ENCODE peak calls at places on chromosomes 5 and 9, in ten cellular contexts. J is central memory CD8-positive, alpha-beta T cell; K is HCT116; P is pancreas; D is heart left ventricle; N is activated CD8-positive, alpha-beta T cell treated with anti-CD3 and anti-CD28 coated beads, Interleukin-2, amount 10 ng/mL, durations not matched to agents 7 days and 5 days; G is mucosa of descending colon; Q is left cardiac atrium; C is body of pancreas; W is SK-N-SH treated with all-trans-retinoic acid at 6 μM for 48 hours. H is an unnamed sample.

GRCh38 chr9:35571113-35571512 is 33.9 kb upstream of the TESK1 start:
- ATAC-seq in D (no peak), C (no peak), W (no peak), J (no peak), N (peak; percentile 49), Q (no peak), P (no peak), G (no peak), K (no peak), H (no peak)

GRCh38 chr9:37432020-37432419 is 9.5 kb downstream of the GRHPR start:
- ATAC-seq in J (no peak), C (no peak), D (no peak), P (no peak), K (no peak), G (no peak), W (no peak), N (no peak), Q (no peak), H (no peak)

GRCh38 chr9:32742296-32742695 is 41.0 kb upstream of the TMEM215 start:
- ATAC-seq in C (no peak), Q (no peak), P (no peak), J (no peak), K (no peak), W (no peak), D (no peak), N (no peak), G (no peak), H (peak; percentile 86)

GRCh38 chr9:7234144-7234543 is 476.4 kb downstream of the KDM4C start:
- ATAC-seq in W (peak; percentile 50), Q (no peak), D (no peak), J (no peak), C (no peak), G (peak; percentile 34), N (no peak), K (peak; percentile 95), P (no peak), H (peak; percentile 52)

GRCh38 chr9:126488881-126489404 is 124.8 kb upstream of the LMX1B start:
- ATAC-seq in K (no peak), D (peak; percentile 51), W (no peak), N (no peak), G (peak; percentile 22), J (no peak), C (no peak), P (no peak), Q (no peak), H (no peak)

GRCh38 chr5:111229126-111229525 is 4.9 kb downstream of the CAMK4 start:
- ATAC-seq in K (no peak), W (no peak), J (no peak), Q (no peak), G (no peak), N (no peak), D (no peak), C (no peak), P (no peak), H (no peak)

GRCh38 chr5:83865579-83865978 is 144.9 kb upstream of the HAPLN1 start:
- ATAC-seq in W (no peak), D (no peak), C (no peak), K (no peak), G (no peak), J (no peak), Q (no peak), P (no peak), N (no peak), H (no peak)

GRCh38 chr5:161535762-161536161 is 10.8 kb downstream of the GABRB2 start:
- ATAC-seq in P (peak; percentile 36), Q (no peak), C (no peak), J (no peak), D (no peak), K (no peak), G (no peak), N (no peak), W (no peak), H (no peak)

GRCh38 chr5:32311404-32312193 is 1.1 kb downstream of the MTMR12 start:
- ATAC-seq in C (no peak), J (no peak), D (no peak), K (no peak), P (no peak), Q (no peak), W (no peak), G (no peak), N (no peak), H (no peak)

GRCh38 chr9:88775559-88775958 is 215.7 kb upstream of the S1PR3 start:
- ATAC-seq in Q (no peak), P (peak; percentile 29), W (no peak), C (no peak), N (no peak), D (no peak), J (no peak), G (no peak), K (no peak), H (no peak)

GRCh38 chr5:42396111-42396510 is 27.1 kb upstream of the GHR start:
- ATAC-seq in C (no peak), K (no peak), Q (no peak), W (no peak), J (no peak), P (no peak), N (no peak), G (no peak), D (no peak), H (peak; percentile 22)

GRCh38 chr9:82148849-82149544 is 160.4 kb downstream of the SPATA31D1 start:
- ATAC-seq in C (no peak), Q (no peak), D (no peak), N (no peak), W (peak; percentile 84), P (peak; percentile 45), G (no peak), J (no peak), K (no peak), H (no peak)

GRCh38 chr5:179792612-179793469 is 945 bp upstream of the LTC4S start:
- ATAC-seq in Q (no peak), P (no peak), G (no peak), W (no peak), C (no peak), D (no peak), K (no peak), J (no peak), N (no peak), H (no peak)

GRCh38 chr5:140429724-140430123 is 28.1 kb downstream of the ANKHD1 start:
- ATAC-seq in G (no peak), P (no peak), C (no peak), J (no peak), N (no peak), W (no peak), D (no peak), Q (no peak), K (no peak), H (no peak)